ENCODE peak calls at places on chromosomes 11 and 22, in six cellular contexts. L, F, W, Y, K and Z are unnamed samples.

GRCh38 chr11:62501432-62501891 is 45.1 kb downstream of the AHNAK start:
- DNase-seq in L (no peak), F (no peak), W (no peak), Y (no peak), K (no peak), Z (no peak)

GRCh38 chr11:132123449-132123848 is 753.0 kb downstream of the NTM start:
- DNase-seq in L (no peak), F (no peak), W (no peak), Y (no peak), K (no peak), Z (no peak)

GRCh38 chr11:77506857-77507256 is 33.0 kb upstream of the PAK1 start:
- DNase-seq in L (no peak), F (no peak), W (peak), Y (no peak), K (no peak), Z (no peak)

GRCh38 chr11:88103337-88104206 is 71.7 kb downstream of the RAB38 start:
- DNase-seq in L (peak), F (peak), W (peak), Y (peak), K (peak), Z (peak)

GRCh38 chr22:32333141-32333768 is 24.4 kb upstream of the RFPL3 start:
- DNase-seq in L (no peak), F (no peak), W (no peak), Y (no peak), K (no peak), Z (no peak)

GRCh38 chr11:127493330-127493729 is 492.8 kb upstream of the KIRREL3 start:
- DNase-seq in L (no peak), F (no peak), W (peak), Y (no peak), K (no peak), Z (peak)

GRCh38 chr22:23182289-23183106 is 2.2 kb downstream of the BCR start:
- DNase-seq in L (peak), F (peak), W (no peak), Y (peak), K (no peak), Z (no peak)

GRCh38 chr11:76655466-76656086 is 15.0 kb downstream of the LRRC32 start:
- DNase-seq in L (no peak), F (no peak), W (no peak), Y (no peak), K (no peak), Z (no peak)

GRCh38 chr11:36313750-36314500 is 17.8 kb downstream of the PRR5L start:
- DNase-seq in L (no peak), F (no peak), W (no peak), Y (no peak), K (no peak), Z (no peak)

GRCh38 chr11:12973529-12974181 is 35.5 kb upstream of the RASSF10 start:
- DNase-seq in L (no peak), F (no peak), W (no peak), Y (no peak), K (no peak), Z (no peak)

GRCh38 chr11:25242928-25243327 is 746.1 kb downstream of the LUZP2 start:
- DNase-seq in L (no peak), F (no peak), W (no peak), Y (no peak), K (no peak), Z (no peak)

GRCh38 chr11:106986673-106987072 is 31.6 kb downstream of the GUCY1A2 start:
- DNase-seq in L (no peak), F (no peak), W (no peak), Y (no peak), K (no peak), Z (no peak)

GRCh38 chr11:44527476-44527875 is 38.0 kb upstream of the CD82 start:
- DNase-seq in L (no peak), F (no peak), W (no peak), Y (no peak), K (no peak), Z (no peak)

GRCh38 chr11:69013009-69013951 is at the start of gene MRGPRF:
- DNase-seq in L (no peak), F (no peak), W (peak), Y (no peak), K (no peak), Z (no peak)

GRCh38 chr11:72637926-72638325 is 36.3 kb downstream of the PDE2A start:
- DNase-seq in L (no peak), F (no peak), W (no peak), Y (no peak), K (no peak), Z (no peak)